ENCODE peak calls at places on chromosomes 13 and 19, in eight cellular contexts. M, C, Z, W, U, I, O and J are unnamed samples.

GRCh38 chr13:113746143-113746525 is 12.9 kb upstream of the TMEM255B start:
- DNase-seq in M (no peak), C (no peak), Z (no peak), W (no peak), U (no peak), I (no peak), O (no peak), J (no peak)

GRCh38 chr13:26813626-26814348 is 53.2 kb upstream of the GPR12 start:
- DNase-seq in M (no peak), C (no peak), Z (no peak), W (no peak), U (no peak), I (no peak), O (no peak), J (no peak)

GRCh38 chr19:38556521-38557174 is 61.1 kb downstream of the MAP4K1 start:
- DNase-seq in M (no peak), C (no peak), Z (no peak), W (no peak), U (no peak), I (no peak), O (no peak), J (no peak)

GRCh38 chr13:60326273-60326672 is 70.7 kb upstream of the TDRD3 start:
- DNase-seq in M (no peak), C (no peak), Z (no peak), W (no peak), U (no peak), I (no peak), O (no peak), J (no peak)

GRCh38 chr19:18798384-18799352 is 7.6 kb upstream of the COMP start:
- DNase-seq in M (no peak), C (no peak), Z (no peak), W (no peak), U (no peak), I (no peak), O (no peak), J (no peak)

GRCh38 chr13:47945738-47946137 is 55.3 kb downstream of the SUCLA2 start:
- DNase-seq in M (no peak), C (peak), Z (peak), W (no peak), U (no peak), I (no peak), O (no peak), J (no peak)

GRCh38 chr19:36097036-36097435 is 13.9 kb upstream of the OVOL3 start:
- DNase-seq in M (no peak), C (no peak), Z (peak), W (no peak), U (no peak), I (no peak), O (no peak), J (no peak)

GRCh38 chr19:56971230-56971629 is 130.7 kb upstream of the PEG3 start:
- DNase-seq in M (no peak), C (no peak), Z (no peak), W (no peak), U (no peak), I (no peak), O (no peak), J (no peak)

GRCh38 chr19:56821209-56821608 is 19.3 kb downstream of the PEG3 start:
- DNase-seq in M (no peak), C (no peak), Z (no peak), W (no peak), U (no peak), I (no peak), O (no peak), J (no peak)

GRCh38 chr13:78121459-78122348 is 203.1 kb upstream of the EDNRB start:
- DNase-seq in M (no peak), C (peak), Z (peak), W (peak), U (no peak), I (peak), O (peak), J (peak)

GRCh38 chr19:48244289-48244688 is 11.4 kb downstream of the CARD8 start:
- DNase-seq in M (no peak), C (no peak), Z (peak), W (no peak), U (no peak), I (no peak), O (no peak), J (no peak)

GRCh38 chr19:9936151-9937000 is at the start of gene OLFM2:
- DNase-seq in M (no peak), C (no peak), Z (no peak), W (no peak), U (peak), I (peak), O (no peak), J (peak)

GRCh38 chr19:55348317-55349034 is 6.0 kb downstream of the COX6B2 start:
- DNase-seq in M (no peak), C (no peak), Z (no peak), W (no peak), U (no peak), I (no peak), O (no peak), J (no peak)

GRCh38 chr19:14558370-14559066 is 13.3 kb downstream of the NDUFB7 start:
- DNase-seq in M (no peak), C (no peak), Z (no peak), W (no peak), U (peak), I (no peak), O (no peak), J (no peak)

GRCh38 chr19:20923077-20923871 is at the start of gene ZNF85:
- DNase-seq in M (peak), C (peak), Z (peak), W (peak), U (peak), I (peak), O (peak), J (peak)

GRCh38 chr19:52237771-52238400 is 31.5 kb upstream of the ZNF766 start:
- DNase-seq in M (peak), C (peak), Z (peak), W (peak), U (peak), I (peak), O (peak), J (peak)

GRCh38 chr19:18776736-18777135 is 14.4 kb downstream of the COMP start:
- DNase-seq in M (no peak), C (peak), Z (peak), W (no peak), U (no peak), I (no peak), O (no peak), J (no peak)

GRCh38 chr19:11480081-11480926 is 542 bp downstream of the ELAVL3 start:
- DNase-seq in M (no peak), C (no peak), Z (no peak), W (no peak), U (no peak), I (peak), O (no peak), J (no peak)

GRCh38 chr13:105389373-105389772 is 1146.1 kb downstream of the EFNB2 start:
- DNase-seq in M (no peak), C (no peak), Z (no peak), W (no peak), U (no peak), I (no peak), O (no peak), J (peak)

GRCh38 chr19:29881386-29881785 is 60.7 kb upstream of the URI1 start:
- DNase-seq in M (no peak), C (peak), Z (no peak), W (no peak), U (no peak), I (no peak), O (no peak), J (no peak)

GRCh38 chr19:38580080-38580479 is 37.7 kb downstream of the MAP4K1 start:
- DNase-seq in M (no peak), C (no peak), Z (no peak), W (no peak), U (no peak), I (no peak), O (no peak), J (no peak)

GRCh38 chr19:38665950-38666661 is 18.7 kb downstream of the ACTN4 start:
- DNase-seq in M (peak), C (peak), Z (peak), W (no peak), U (peak), I (no peak), O (peak), J (peak)

GRCh38 chr19:14517840-14518505 is at the start of gene DNAJB1:
- DNase-seq in M (peak), C (peak), Z (peak), W (no peak), U (peak), I (peak), O (peak), J (peak)

GRCh38 chr19:45251452-45252354 is 632 bp downstream of the MARK4 start:
- DNase-seq in M (no peak), C (peak), Z (no peak), W (peak), U (peak), I (peak), O (no peak), J (peak)

GRCh38 chr19:45905016-45905415 is 2.6 kb upstream of the MYPOP start:
- DNase-seq in M (no peak), C (no peak), Z (no peak), W (no peak), U (no peak), I (no peak), O (no peak), J (no peak)

GRCh38 chr13:106132216-106132615 is 403.2 kb downstream of the EFNB2 start:
- DNase-seq in M (no peak), C (no peak), Z (no peak), W (no peak), U (no peak), I (no peak), O (no peak), J (no peak)

GRCh38 chr13:21638319-21639282 is 32.3 kb upstream of the FGF9 start:
- DNase-seq in M (no peak), C (peak), Z (peak), W (peak), U (no peak), I (no peak), O (no peak), J (peak)

GRCh38 chr19:56282809-56283208 is 10.3 kb downstream of the EDDM13 start:
- DNase-seq in M (no peak), C (no peak), Z (no peak), W (no peak), U (no peak), I (no peak), O (no peak), J (no peak)

GRCh38 chr13:45718063-45718462 is 15.9 kb downstream of the CBY2 start:
- DNase-seq in M (no peak), C (peak), Z (peak), W (no peak), U (no peak), I (no peak), O (no peak), J (peak)

GRCh38 chr19:18795540-18795939 is 4.4 kb upstream of the COMP start:
- DNase-seq in M (no peak), C (peak), Z (no peak), W (no peak), U (no peak), I (no peak), O (no peak), J (no peak)

GRCh38 chr19:28615546-28615916 is 597.4 kb downstream of the UQCRFS1 start:
- DNase-seq in M (no peak), C (no peak), Z (no peak), W (no peak), U (no peak), I (no peak), O (no peak), J (no peak)

GRCh38 chr13:49610176-49610575 is 18.1 kb upstream of the ARL11 start:
- DNase-seq in M (no peak), C (no peak), Z (no peak), W (no peak), U (no peak), I (peak), O (no peak), J (no peak)

GRCh38 chr19:37855098-37855497 is 51.3 kb downstream of the WDR87 start:
- DNase-seq in M (no peak), C (peak), Z (peak), W (no peak), U (peak), I (no peak), O (peak), J (no peak)

GRCh38 chr19:12796146-12797071 is 5.1 kb downstream of the JUNB start:
- DNase-seq in M (peak), C (peak), Z (peak), W (peak), U (peak), I (peak), O (peak), J (peak)

GRCh38 chr13:63425131-63425530 is 2009.5 kb upstream of the PCDH20 start:
- DNase-seq in M (no peak), C (no peak), Z (peak), W (no peak), U (no peak), I (no peak), O (no peak), J (no peak)

GRCh38 chr19:17725422-17726078 is 6.3 kb downstream of the MAP1S start:
- DNase-seq in M (no peak), C (no peak), Z (no peak), W (no peak), U (no peak), I (peak), O (no peak), J (no peak)

GRCh38 chr13:40345149-40345514 is 321.3 kb downstream of the FOXO1 start:
- DNase-seq in M (no peak), C (no peak), Z (no peak), W (no peak), U (no peak), I (no peak), O (no peak), J (no peak)

GRCh38 chr19:8204961-8205360 is 4.2 kb upstream of the CERS4 start:
- DNase-seq in M (no peak), C (no peak), Z (no peak), W (no peak), U (no peak), I (no peak), O (peak), J (no peak)

GRCh38 chr19:10885241-10886169 is 14.2 kb downstream of the CARM1 start:
- DNase-seq in M (no peak), C (no peak), Z (no peak), W (no peak), U (no peak), I (no peak), O (no peak), J (no peak)

GRCh38 chr13:40652588-40652940 is 13.9 kb downstream of the FOXO1 start:
- DNase-seq in M (no peak), C (no peak), Z (no peak), W (no peak), U (no peak), I (no peak), O (no peak), J (no peak)

DNA sequence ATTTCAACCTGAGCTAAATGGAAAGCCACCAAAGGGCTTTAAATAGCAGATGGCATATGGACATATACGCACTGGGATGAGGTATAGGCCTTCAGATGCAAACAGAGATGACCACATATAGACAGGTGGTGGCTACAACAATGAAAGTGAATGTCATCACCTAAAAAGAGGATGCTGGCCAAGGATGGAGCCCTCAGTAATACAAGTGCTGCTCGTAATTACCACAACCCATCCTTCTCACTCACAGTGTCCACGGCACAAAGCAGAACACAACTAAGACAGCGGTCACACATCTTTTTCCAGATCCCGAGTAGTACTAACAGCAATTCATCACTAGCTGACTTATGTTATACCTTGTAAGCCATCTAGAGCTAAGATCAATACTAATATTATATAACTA is 18.2 kb upstream of the DOCK9 start:
- DNase-seq in M (no peak), C (no peak), Z (no peak), W (no peak), U (no peak), I (no peak), O (no peak), J (no peak)
- TF ChIP-seq CTCF in M (no peak), C (no peak), Z (no peak), W (no peak), U (no peak), I (no peak), O (no peak), J (no peak)

GRCh38 chr13:29774830-29775229 is 75.6 kb downstream of the UBL3 start:
- DNase-seq in M (no peak), C (no peak), Z (no peak), W (no peak), U (no peak), I (no peak), O (no peak), J (no peak)

GRCh38 chr13:29767006-29767405 is 83.4 kb downstream of the UBL3 start:
- DNase-seq in M (no peak), C (no peak), Z (no peak), W (no peak), U (no peak), I (no peak), O (no peak), J (no peak)

DNA sequence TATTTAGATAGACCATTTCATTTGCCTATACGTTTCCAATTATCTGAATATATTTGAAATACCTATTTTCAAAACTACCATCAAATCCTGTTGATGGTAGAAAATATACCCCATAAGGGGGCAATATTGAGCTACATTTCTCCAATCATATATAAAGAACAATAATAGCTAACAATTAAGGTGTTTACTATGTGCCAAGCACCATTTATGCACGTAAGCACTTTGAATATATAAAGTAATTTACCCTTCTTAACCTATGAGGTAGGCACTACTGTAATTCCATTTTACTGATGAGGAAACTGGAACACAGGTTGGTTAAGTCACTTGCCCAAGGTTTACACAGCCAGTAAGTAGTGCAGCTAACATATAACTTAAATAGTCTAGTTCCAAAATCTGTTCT is 79.2 kb downstream of the UBL3 start:
- DNase-seq in M (no peak), C (peak), Z (peak), W (no peak), U (no peak), I (no peak), O (no peak), J (no peak)
- TF ChIP-seq CTCF in M (peak), C (peak), Z (no peak), W (peak), U (peak), I (peak), O (no peak), J (peak)

GRCh38 chr19:40662925-40663711 is 27.3 kb downstream of the NUMBL start:
- DNase-seq in M (peak), C (peak), Z (peak), W (peak), U (peak), I (peak), O (peak), J (peak)
- TF ChIP-seq CTCF in M (peak), C (peak), Z (no peak), W (peak), U (peak), I (peak), O (no peak), J (peak)

GRCh38 chr19:6753178-6754031 is 13.8 kb downstream of the SH2D3A start:
- DNase-seq in M (peak), C (peak), Z (peak), W (peak), U (peak), I (peak), O (no peak), J (peak)
- TF ChIP-seq CTCF in M (peak), C (peak), Z (peak), W (peak), U (peak), I (no peak), O (no peak), J (no peak)

GRCh38 chr13:32650705-32651311 is 64.6 kb downstream of the PDS5B start:
- DNase-seq in M (no peak), C (peak), Z (peak), W (peak), U (no peak), I (peak), O (peak), J (peak)
- TF ChIP-seq CTCF in M (peak), C (peak), Z (peak), W (peak), U (peak), I (peak), O (no peak), J (peak)

GRCh38 chr19:33373701-33374405 is at the start of gene CEBPG:
- DNase-seq in M (peak), C (peak), Z (peak), W (peak), U (peak), I (peak), O (no peak), J (peak)
- TF ChIP-seq CTCF in M (no peak), C (peak), Z (no peak), W (peak), U (peak), I (peak), O (no peak), J (peak)

GRCh38 chr19:4012975-4013634 is 5.6 kb downstream of the PIAS4 start:
- DNase-seq in M (no peak), C (no peak), Z (no peak), W (no peak), U (no peak), I (no peak), O (no peak), J (no peak)
- TF ChIP-seq CTCF in M (no peak), C (no peak), Z (no peak), W (no peak), U (no peak), I (no peak), O (no peak), J (no peak)

GRCh38 chr13:31161583-31162150 is at the start of gene HSPH1:
- DNase-seq in M (peak), C (peak), Z (peak), W (peak), U (peak), I (peak), O (peak), J (peak)
- TF ChIP-seq CTCF in M (peak), C (peak), Z (no peak), W (peak), U (peak), I (peak), O (no peak), J (no peak)

DNA sequence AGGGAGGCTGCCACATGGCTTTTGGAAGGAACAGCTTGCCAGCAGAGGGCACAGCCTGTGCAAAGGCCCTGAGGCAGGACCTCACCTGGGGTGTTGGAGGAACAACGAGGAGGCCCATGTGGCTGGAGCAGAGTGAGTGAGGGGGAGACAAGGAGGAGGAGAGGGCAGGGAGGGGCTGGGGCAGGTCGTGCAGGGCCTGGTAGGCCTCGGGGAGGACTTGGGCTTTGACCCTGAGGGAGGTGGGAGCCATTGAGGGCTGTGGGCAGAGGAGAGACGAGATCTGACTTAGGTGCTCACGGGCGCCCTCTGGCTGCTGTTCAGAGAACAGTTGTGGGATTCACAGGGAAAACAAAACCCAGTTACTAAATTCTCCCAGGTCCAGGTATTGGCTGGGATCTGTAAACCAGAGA is 25.2 kb downstream of the ZNRF4 start:
- DNase-seq in M (no peak), C (no peak), Z (peak), W (peak), U (no peak), I (peak), O (no peak), J (peak)
- TF ChIP-seq CTCF in M (peak), C (peak), Z (peak), W (peak), U (peak), I (peak), O (no peak), J (peak)